ENCODE peak calls at places on chromosomes 13 and 19, in eight cellular contexts. P, U, R, E, W, H, I and N are unnamed samples.

GRCh38 chr19:47541507-47541906 is 26.6 kb upstream of the NAPA start:
- DNase-seq in P (peak; percentile 26), E (no peak), R (no peak), I (no peak), W (no peak), U (no peak), H (no peak), N (no peak)

GRCh38 chr19:51680474-51680873 is 12.7 kb upstream of the SPACA6 start:
- DNase-seq in H (no peak), I (no peak), P (no peak), U (no peak), W (no peak), E (no peak), R (no peak), N (no peak)

GRCh38 chr19:33811246-33811645 is 14.6 kb downstream of the KCTD15 start:
- DNase-seq in H (no peak), U (no peak), W (no peak), P (no peak), I (no peak), R (no peak), E (no peak), N (no peak)

GRCh38 chr19:52735734-52736133 is 890 bp upstream of the ZNF611 start:
- DNase-seq in E (no peak), U (no peak), W (peak; percentile 27), H (peak; percentile 44), I (no peak), P (peak; percentile 69), R (no peak), N (peak; percentile 97)

GRCh38 chr19:23343434-23344010 is 51.7 kb downstream of the ZNF91 start:
- DNase-seq in W (no peak), H (no peak), E (no peak), R (no peak), U (no peak), I (no peak), P (no peak), N (no peak)

GRCh38 chr13:93060144-93060543 is 166.5 kb upstream of the GPC6 start:
- DNase-seq in R (no peak), I (no peak), U (no peak), W (no peak), H (no peak), P (no peak), E (no peak), N (no peak)

GRCh38 chr13:43648733-43649132 is 138.0 kb downstream of the ENOX1 start:
- DNase-seq in R (no peak), I (no peak), W (no peak), H (no peak), E (no peak), U (no peak), P (no peak), N (no peak)

GRCh38 chr19:10797541-10798256 is 38.3 kb downstream of the TMED1 start:
- DNase-seq in R (no peak), W (no peak), I (no peak), E (no peak), U (no peak), H (no peak), P (no peak), N (no peak)

GRCh38 chr19:2507109-2507508 is 31.2 kb downstream of the GADD45B start:
- DNase-seq in I (no peak), P (peak; percentile 71), E (no peak), R (peak; percentile 71), U (no peak), H (no peak), W (peak; percentile 89), N (no peak)

GRCh38 chr13:113748862-113749451 is 10.1 kb upstream of the TMEM255B start:
- DNase-seq in W (no peak), U (no peak), E (no peak), I (no peak), H (no peak), R (no peak), P (no peak), N (no peak)

GRCh38 chr13:107069107-107069776 is 501.3 kb upstream of the ARGLU1 start:
- DNase-seq in E (no peak), H (no peak), P (no peak), W (no peak), I (no peak), U (no peak), R (no peak), N (no peak)

GRCh38 chr13:77047649-77048343 is 20.8 kb upstream of the FBXL3 start:
- DNase-seq in I (no peak), W (no peak), U (no peak), E (no peak), R (no peak), P (no peak), H (no peak), N (no peak)

GRCh38 chr19:18674616-18675015 is 8.9 kb upstream of the CRTC1 start:
- DNase-seq in P (no peak), W (no peak), I (no peak), R (peak; percentile 17), H (no peak), E (no peak), U (no peak), N (no peak)

GRCh38 chr19:755063-755462 is 4.2 kb downstream of the MISP start:
- DNase-seq in E (no peak), U (no peak), I (no peak), H (no peak), W (no peak), R (no peak), P (no peak), N (no peak)

GRCh38 chr19:2168619-2169424 is 5.1 kb downstream of the DOT1L start:
- DNase-seq in E (peak; percentile 98), I (peak; percentile 63), W (peak; percentile 97), R (peak; percentile 45), H (peak; percentile 94), U (peak; percentile 74), P (peak; percentile 96), N (peak; percentile 56)

GRCh38 chr13:42981317-42981716 is 10.7 kb downstream of the EPSTI1 start:
- DNase-seq in I (no peak), P (no peak), E (no peak), R (no peak), U (no peak), W (no peak), H (no peak), N (no peak)

GRCh38 chr13:22063416-22064124 is 392.7 kb downstream of the FGF9 start:
- DNase-seq in E (no peak), H (no peak), R (no peak), P (no peak), I (no peak), W (no peak), U (no peak), N (no peak)

GRCh38 chr19:51320258-51320657 is 8.8 kb downstream of the IGLON5 start:
- DNase-seq in W (no peak), E (no peak), P (no peak), H (no peak), I (no peak), R (no peak), U (no peak), N (no peak)

GRCh38 chr13:106619688-106620555 is 52.0 kb upstream of the ARGLU1 start:
- DNase-seq in R (peak; percentile 77), W (peak; percentile 57), U (no peak), I (peak; percentile 29), H (peak; percentile 23), E (peak; percentile 75), P (no peak), N (peak; percentile 51)

GRCh38 chr19:6730153-6730804 is 7.1 kb downstream of the GPR108 start:
- DNase-seq in I (no peak), R (no peak), H (peak; percentile 81), E (no peak), W (peak; percentile 52), U (no peak), P (peak; percentile 94), N (peak; percentile 98)

GRCh38 chr13:100818706-100819105 is 144.1 kb upstream of the TMTC4 start:
- DNase-seq in H (no peak), E (no peak), I (no peak), R (no peak), W (no peak), P (peak; percentile 22), U (no peak), N (no peak)

GRCh38 chr19:18328340-18329034 is 5.6 kb upstream of the LSM4 start:
- DNase-seq in E (peak; percentile 97), H (peak; percentile 99), R (peak; percentile 97), W (peak; percentile 96), I (peak; percentile 89), P (peak; percentile 96), U (peak; percentile 58), N (peak; percentile 95)

GRCh38 chr19:46225558-46226004 is 4.0 kb upstream of the IGFL1 start:
- DNase-seq in R (no peak), U (no peak), P (no peak), H (no peak), I (no peak), E (no peak), W (no peak), N (no peak)

GRCh38 chr13:51249767-51250741 is 27.9 kb downstream of the FAM124A start:
- DNase-seq in U (no peak), R (no peak), P (no peak), I (no peak), H (no peak), E (peak; percentile 26), W (no peak), N (no peak)

GRCh38 chr19:38617764-38618589 is at the start of gene MAP4K1:
- DNase-seq in I (peak; percentile 49), U (peak; percentile 54), E (no peak), H (no peak), R (no peak), W (peak; percentile 39), P (no peak), N (no peak)

GRCh38 chr13:32080328-32080744 is 48.8 kb downstream of the FRY start:
- DNase-seq in R (no peak), H (no peak), U (no peak), W (no peak), E (no peak), I (no peak), P (no peak), N (no peak)

GRCh38 chr13:25753976-25754375 is 297.8 kb downstream of the SHISA2 start:
- DNase-seq in R (no peak), I (no peak), E (no peak), P (no peak), W (no peak), H (no peak), U (no peak), N (no peak)

GRCh38 chr13:98541211-98541610 is 35.7 kb downstream of the STK24 start:
- DNase-seq in P (no peak), H (no peak), R (no peak), E (no peak), I (no peak), W (no peak), U (no peak), N (no peak)

GRCh38 chr13:45951724-45952123 is 100.2 kb upstream of the SIAH3 start:
- DNase-seq in U (no peak), H (no peak), W (peak; percentile 10), R (no peak), E (no peak), P (no peak), I (no peak), N (no peak)

GRCh38 chr19:16385821-16386220 is 61.2 kb downstream of the KLF2 start:
- DNase-seq in I (no peak), H (no peak), W (no peak), R (no peak), E (no peak), U (no peak), P (no peak), N (no peak)